ENCODE peak calls at places on chromosomes 4 and X, in nine cellular contexts. One of them, this sample, is unnamed.

GRCh38 chr4:143199503-143199902 is 14.8 kb downstream of the USP38 start:
- DNase-seq in GM12864: no peak
- DNase-seq in fibroblast of the conjunctiva: no peak
- DNase-seq in NCI-H1092: no peak
- DNase-seq in myocyte: no peak
- DNase-seq in AG10803: no peak
- DNase-seq in activated naive CD4-positive, alpha-beta T cell treated with anti-CD3 and anti-CD28 coated beads, Interleukin-2, amount 50 U/mL, for 72 hours: no peak
- DNase-seq in activated CD4-positive, alpha-beta T cell treated with anti-CD3 and anti-CD28 coated beads, Interleukin-2, amount 50 U/mL, for 1 hour: no peak
- DNase-seq in activated naive CD8-positive, alpha-beta T cell treated with anti-CD3 and anti-CD28 coated beads, Interleukin-2, amount 50 U/mL, for 24 hours: no peak
- DNase-seq in this sample: no peak

GRCh38 chr4:182103614-182104319 is 139.4 kb upstream of the TENM3 start:
- DNase-seq in activated naive CD4-positive, alpha-beta T cell treated with anti-CD3 and anti-CD28 coated beads, Interleukin-2, amount 50 U/mL, for 72 hours: no peak
- DNase-seq in NCI-H1092: no peak
- DNase-seq in AG10803: no peak
- DNase-seq in myocyte: no peak
- DNase-seq in activated CD4-positive, alpha-beta T cell treated with anti-CD3 and anti-CD28 coated beads, Interleukin-2, amount 50 U/mL, for 1 hour: no peak
- DNase-seq in activated naive CD8-positive, alpha-beta T cell treated with anti-CD3 and anti-CD28 coated beads, Interleukin-2, amount 50 U/mL, for 24 hours: no peak
- DNase-seq in fibroblast of the conjunctiva: no peak
- DNase-seq in GM12864: no peak
- DNase-seq in this sample: no peak

GRCh38 chr4:1409806-1410425 is 3.7 kb upstream of the NKX1-1 start:
- DNase-seq in NCI-H1092: no peak
- DNase-seq in AG10803: no peak
- DNase-seq in activated naive CD8-positive, alpha-beta T cell treated with anti-CD3 and anti-CD28 coated beads, Interleukin-2, amount 50 U/mL, for 24 hours: no peak
- DNase-seq in activated naive CD4-positive, alpha-beta T cell treated with anti-CD3 and anti-CD28 coated beads, Interleukin-2, amount 50 U/mL, for 72 hours: no peak
- DNase-seq in GM12864: no peak
- DNase-seq in fibroblast of the conjunctiva: no peak
- DNase-seq in myocyte: no peak
- DNase-seq in activated CD4-positive, alpha-beta T cell treated with anti-CD3 and anti-CD28 coated beads, Interleukin-2, amount 50 U/mL, for 1 hour: no peak
- DNase-seq in this sample: no peak

GRCh38 chr4:140158234-140159030 is 4.4 kb upstream of the MAML3 start:
- DNase-seq in activated naive CD8-positive, alpha-beta T cell treated with anti-CD3 and anti-CD28 coated beads, Interleukin-2, amount 50 U/mL, for 24 hours: no peak
- DNase-seq in myocyte: peak
- DNase-seq in activated naive CD4-positive, alpha-beta T cell treated with anti-CD3 and anti-CD28 coated beads, Interleukin-2, amount 50 U/mL, for 72 hours: no peak
- DNase-seq in AG10803: peak
- DNase-seq in activated CD4-positive, alpha-beta T cell treated with anti-CD3 and anti-CD28 coated beads, Interleukin-2, amount 50 U/mL, for 1 hour: no peak
- DNase-seq in NCI-H1092: peak
- DNase-seq in fibroblast of the conjunctiva: no peak
- DNase-seq in GM12864: no peak
- DNase-seq in this sample: no peak

GRCh38 chr4:173529505-173530325 is at the start of gene HAND2:
- DNase-seq in activated naive CD4-positive, alpha-beta T cell treated with anti-CD3 and anti-CD28 coated beads, Interleukin-2, amount 50 U/mL, for 72 hours: no peak
- DNase-seq in activated CD4-positive, alpha-beta T cell treated with anti-CD3 and anti-CD28 coated beads, Interleukin-2, amount 50 U/mL, for 1 hour: no peak
- DNase-seq in NCI-H1092: peak
- DNase-seq in AG10803: peak
- DNase-seq in GM12864: no peak
- DNase-seq in myocyte: peak
- DNase-seq in fibroblast of the conjunctiva: no peak
- DNase-seq in activated naive CD8-positive, alpha-beta T cell treated with anti-CD3 and anti-CD28 coated beads, Interleukin-2, amount 50 U/mL, for 24 hours: no peak
- DNase-seq in this sample: no peak

GRCh38 chrX:21176927-21177571 is 197.2 kb upstream of the CNKSR2 start:
- DNase-seq in activated naive CD4-positive, alpha-beta T cell treated with anti-CD3 and anti-CD28 coated beads, Interleukin-2, amount 50 U/mL, for 72 hours: no peak
- DNase-seq in AG10803: peak
- DNase-seq in GM12864: no peak
- DNase-seq in NCI-H1092: peak
- DNase-seq in activated naive CD8-positive, alpha-beta T cell treated with anti-CD3 and anti-CD28 coated beads, Interleukin-2, amount 50 U/mL, for 24 hours: no peak
- DNase-seq in fibroblast of the conjunctiva: no peak
- DNase-seq in myocyte: peak
- DNase-seq in activated CD4-positive, alpha-beta T cell treated with anti-CD3 and anti-CD28 coated beads, Interleukin-2, amount 50 U/mL, for 1 hour: no peak
- DNase-seq in this sample: no peak

GRCh38 chr4:89640620-89641366 is 196.2 kb downstream of the SNCA start:
- DNase-seq in activated naive CD8-positive, alpha-beta T cell treated with anti-CD3 and anti-CD28 coated beads, Interleukin-2, amount 50 U/mL, for 24 hours: no peak
- DNase-seq in fibroblast of the conjunctiva: peak
- DNase-seq in GM12864: no peak
- DNase-seq in NCI-H1092: no peak
- DNase-seq in myocyte: peak
- DNase-seq in activated naive CD4-positive, alpha-beta T cell treated with anti-CD3 and anti-CD28 coated beads, Interleukin-2, amount 50 U/mL, for 72 hours: no peak
- DNase-seq in activated CD4-positive, alpha-beta T cell treated with anti-CD3 and anti-CD28 coated beads, Interleukin-2, amount 50 U/mL, for 1 hour: no peak
- DNase-seq in AG10803: peak
- DNase-seq in this sample: no peak

GRCh38 chrX:18951032-18951431 is 32.9 kb downstream of the PHKA2 start:
- DNase-seq in AG10803: no peak
- DNase-seq in activated naive CD4-positive, alpha-beta T cell treated with anti-CD3 and anti-CD28 coated beads, Interleukin-2, amount 50 U/mL, for 72 hours: no peak
- DNase-seq in activated CD4-positive, alpha-beta T cell treated with anti-CD3 and anti-CD28 coated beads, Interleukin-2, amount 50 U/mL, for 1 hour: no peak
- DNase-seq in NCI-H1092: no peak
- DNase-seq in GM12864: no peak
- DNase-seq in fibroblast of the conjunctiva: no peak
- DNase-seq in myocyte: no peak
- DNase-seq in activated naive CD8-positive, alpha-beta T cell treated with anti-CD3 and anti-CD28 coated beads, Interleukin-2, amount 50 U/mL, for 24 hours: no peak
- DNase-seq in this sample: no peak

GRCh38 chr4:12615822-12616221 is 868.3 kb downstream of the RAB28 start:
- DNase-seq in AG10803: no peak
- DNase-seq in fibroblast of the conjunctiva: no peak
- DNase-seq in activated naive CD4-positive, alpha-beta T cell treated with anti-CD3 and anti-CD28 coated beads, Interleukin-2, amount 50 U/mL, for 72 hours: no peak
- DNase-seq in GM12864: no peak
- DNase-seq in NCI-H1092: no peak
- DNase-seq in activated naive CD8-positive, alpha-beta T cell treated with anti-CD3 and anti-CD28 coated beads, Interleukin-2, amount 50 U/mL, for 24 hours: no peak
- DNase-seq in activated CD4-positive, alpha-beta T cell treated with anti-CD3 and anti-CD28 coated beads, Interleukin-2, amount 50 U/mL, for 1 hour: no peak
- DNase-seq in myocyte: no peak
- DNase-seq in this sample: no peak

GRCh38 chrX:9573282-9574106 is 108.6 kb downstream of the TBL1X start:
- DNase-seq in myocyte: peak
- DNase-seq in fibroblast of the conjunctiva: no peak
- DNase-seq in activated CD4-positive, alpha-beta T cell treated with anti-CD3 and anti-CD28 coated beads, Interleukin-2, amount 50 U/mL, for 1 hour: no peak
- DNase-seq in GM12864: no peak
- DNase-seq in activated naive CD4-positive, alpha-beta T cell treated with anti-CD3 and anti-CD28 coated beads, Interleukin-2, amount 50 U/mL, for 72 hours: no peak
- DNase-seq in NCI-H1092: peak
- DNase-seq in activated naive CD8-positive, alpha-beta T cell treated with anti-CD3 and anti-CD28 coated beads, Interleukin-2, amount 50 U/mL, for 24 hours: no peak
- DNase-seq in AG10803: no peak
- DNase-seq in this sample: no peak

GRCh38 chr4:153748378-153748777 is 11.4 kb downstream of the RNF175 start:
- DNase-seq in activated naive CD4-positive, alpha-beta T cell treated with anti-CD3 and anti-CD28 coated beads, Interleukin-2, amount 50 U/mL, for 72 hours: no peak
- DNase-seq in activated CD4-positive, alpha-beta T cell treated with anti-CD3 and anti-CD28 coated beads, Interleukin-2, amount 50 U/mL, for 1 hour: no peak
- DNase-seq in AG10803: peak
- DNase-seq in GM12864: no peak
- DNase-seq in fibroblast of the conjunctiva: peak
- DNase-seq in activated naive CD8-positive, alpha-beta T cell treated with anti-CD3 and anti-CD28 coated beads, Interleukin-2, amount 50 U/mL, for 24 hours: no peak
- DNase-seq in myocyte: peak
- DNase-seq in NCI-H1092: no peak
- DNase-seq in this sample: no peak

GRCh38 chrX:2589186-2590020 is 88.6 kb upstream of the DHRSX start:
- DNase-seq in activated naive CD8-positive, alpha-beta T cell treated with anti-CD3 and anti-CD28 coated beads, Interleukin-2, amount 50 U/mL, for 24 hours: no peak
- DNase-seq in fibroblast of the conjunctiva: no peak
- DNase-seq in GM12864: no peak
- DNase-seq in AG10803: peak
- DNase-seq in activated CD4-positive, alpha-beta T cell treated with anti-CD3 and anti-CD28 coated beads, Interleukin-2, amount 50 U/mL, for 1 hour: no peak
- DNase-seq in myocyte: no peak
- DNase-seq in NCI-H1092: no peak
- DNase-seq in activated naive CD4-positive, alpha-beta T cell treated with anti-CD3 and anti-CD28 coated beads, Interleukin-2, amount 50 U/mL, for 72 hours: no peak
- DNase-seq in this sample: no peak

GRCh38 chr4:150216725-150217124 is 138.5 kb downstream of the DCLK2 start:
- DNase-seq in fibroblast of the conjunctiva: no peak
- DNase-seq in AG10803: no peak
- DNase-seq in activated CD4-positive, alpha-beta T cell treated with anti-CD3 and anti-CD28 coated beads, Interleukin-2, amount 50 U/mL, for 1 hour: no peak
- DNase-seq in GM12864: no peak
- DNase-seq in NCI-H1092: no peak
- DNase-seq in myocyte: no peak
- DNase-seq in activated naive CD4-positive, alpha-beta T cell treated with anti-CD3 and anti-CD28 coated beads, Interleukin-2, amount 50 U/mL, for 72 hours: no peak
- DNase-seq in activated naive CD8-positive, alpha-beta T cell treated with anti-CD3 and anti-CD28 coated beads, Interleukin-2, amount 50 U/mL, for 24 hours: no peak
- DNase-seq in this sample: no peak

GRCh38 chr4:152106781-152107321 is 346.0 kb upstream of the GATB start:
- DNase-seq in activated naive CD8-positive, alpha-beta T cell treated with anti-CD3 and anti-CD28 coated beads, Interleukin-2, amount 50 U/mL, for 24 hours: no peak
- DNase-seq in AG10803: no peak
- DNase-seq in GM12864: no peak
- DNase-seq in fibroblast of the conjunctiva: no peak
- DNase-seq in activated naive CD4-positive, alpha-beta T cell treated with anti-CD3 and anti-CD28 coated beads, Interleukin-2, amount 50 U/mL, for 72 hours: no peak
- DNase-seq in activated CD4-positive, alpha-beta T cell treated with anti-CD3 and anti-CD28 coated beads, Interleukin-2, amount 50 U/mL, for 1 hour: no peak
- DNase-seq in NCI-H1092: no peak
- DNase-seq in myocyte: peak
- DNase-seq in this sample: no peak

GRCh38 chrX:37666516-37666915 is 19.1 kb upstream of the XK start:
- DNase-seq in myocyte: peak
- DNase-seq in fibroblast of the conjunctiva: no peak
- DNase-seq in activated CD4-positive, alpha-beta T cell treated with anti-CD3 and anti-CD28 coated beads, Interleukin-2, amount 50 U/mL, for 1 hour: no peak
- DNase-seq in activated naive CD8-positive, alpha-beta T cell treated with anti-CD3 and anti-CD28 coated beads, Interleukin-2, amount 50 U/mL, for 24 hours: no peak
- DNase-seq in GM12864: no peak
- DNase-seq in activated naive CD4-positive, alpha-beta T cell treated with anti-CD3 and anti-CD28 coated beads, Interleukin-2, amount 50 U/mL, for 72 hours: no peak
- DNase-seq in AG10803: no peak
- DNase-seq in NCI-H1092: no peak
- DNase-seq in this sample: no peak

GRCh38 chr4:137677851-137678250 is 145.6 kb upstream of the PCDH18 start:
- DNase-seq in GM12864: no peak
- DNase-seq in myocyte: peak
- DNase-seq in activated CD4-positive, alpha-beta T cell treated with anti-CD3 and anti-CD28 coated beads, Interleukin-2, amount 50 U/mL, for 1 hour: no peak
- DNase-seq in AG10803: peak
- DNase-seq in activated naive CD8-positive, alpha-beta T cell treated with anti-CD3 and anti-CD28 coated beads, Interleukin-2, amount 50 U/mL, for 24 hours: no peak
- DNase-seq in NCI-H1092: no peak
- DNase-seq in activated naive CD4-positive, alpha-beta T cell treated with anti-CD3 and anti-CD28 coated beads, Interleukin-2, amount 50 U/mL, for 72 hours: no peak
- DNase-seq in fibroblast of the conjunctiva: no peak
- DNase-seq in this sample: no peak

GRCh38 chr4:69749771-69750170 is 10.6 kb downstream of the SULT1B1 start:
- DNase-seq in fibroblast of the conjunctiva: no peak
- DNase-seq in AG10803: peak
- DNase-seq in activated naive CD4-positive, alpha-beta T cell treated with anti-CD3 and anti-CD28 coated beads, Interleukin-2, amount 50 U/mL, for 72 hours: no peak
- DNase-seq in myocyte: no peak
- DNase-seq in GM12864: no peak
- DNase-seq in activated naive CD8-positive, alpha-beta T cell treated with anti-CD3 and anti-CD28 coated beads, Interleukin-2, amount 50 U/mL, for 24 hours: no peak
- DNase-seq in activated CD4-positive, alpha-beta T cell treated with anti-CD3 and anti-CD28 coated beads, Interleukin-2, amount 50 U/mL, for 1 hour: no peak
- DNase-seq in NCI-H1092: no peak
- DNase-seq in this sample: no peak

This sample was measured in GM18507.